ENCODE peak calls at places on chromosomes 2 and 18, in four cellular contexts. O is tibial nerve, I is stomach, X is breast epithelium. D is an unnamed sample.

GRCh38 chr2:25000503-25001328 is 29.0 kb upstream of the DNAJC27 start:
- DNase-seq in O (no peak), I (no peak), X (no peak), D (no peak)

GRCh38 chr2:130371723-130372054 is 15.8 kb downstream of the PTPN18 start:
- DNase-seq in O (no peak), I (no peak), X (no peak), D (no peak)

GRCh38 chr18:74489631-74490030 is 6.5 kb upstream of the CNDP2 start:
- DNase-seq in O (no peak), I (no peak), X (no peak), D (no peak)

GRCh38 chr18:76476665-76477561 is 18.1 kb downstream of the ZNF516 start:
- DNase-seq in O (no peak), I (no peak), X (no peak), D (no peak)

GRCh38 chr2:17194083-17194482 is 324.2 kb downstream of the RAD51AP2 start:
- DNase-seq in O (no peak), I (no peak), X (no peak), D (no peak)

GRCh38 chr2:214489702-214490101 is 78.8 kb downstream of the VWC2L start:
- DNase-seq in O (no peak), I (no peak), X (no peak), D (no peak)

GRCh38 chr2:12469053-12469625 is 247.6 kb upstream of the TRIB2 start:
- DNase-seq in O (no peak), I (no peak), X (no peak), D (no peak)

GRCh38 chr2:104406273-104406726 is 447.6 kb upstream of the POU3F3 start:
- DNase-seq in O (no peak), I (no peak), X (no peak), D (no peak)

GRCh38 chr2:211690736-211691135 is 847.9 kb downstream of the ERBB4 start:
- DNase-seq in O (no peak), I (no peak), X (no peak), D (no peak)

GRCh38 chr18:54416459-54416858 is 58.8 kb downstream of the C18orf54 start:
- DNase-seq in O (no peak), I (no peak), X (no peak), D (no peak)

GRCh38 chr2:134258684-134259408 is 5.0 kb downstream of the MGAT5 start:
- DNase-seq in O (no peak), I (no peak), X (no peak), D (no peak)

GRCh38 chr2:147689510-147689909 is 155.3 kb upstream of the ACVR2A start:
- DNase-seq in O (no peak), I (no peak), X (no peak), D (no peak)

GRCh38 chr2:59276033-59276432 is 1034.9 kb upstream of the FANCL start:
- DNase-seq in O (no peak), I (no peak), X (no peak), D (no peak)

GRCh38 chr2:121254748-121255147 is 30.3 kb downstream of the TFCP2L1 start:
- DNase-seq in O (no peak), I (no peak), X (no peak), D (no peak)

GRCh38 chr2:30445266-30445821 is 1.7 kb upstream of the LCLAT1 start:
- DNase-seq in O (no peak), I (no peak), X (no peak), D (peak)
- TF ChIP-seq POLR2A in O (no peak), I (no peak), X (no peak), D (no peak)

DNA sequence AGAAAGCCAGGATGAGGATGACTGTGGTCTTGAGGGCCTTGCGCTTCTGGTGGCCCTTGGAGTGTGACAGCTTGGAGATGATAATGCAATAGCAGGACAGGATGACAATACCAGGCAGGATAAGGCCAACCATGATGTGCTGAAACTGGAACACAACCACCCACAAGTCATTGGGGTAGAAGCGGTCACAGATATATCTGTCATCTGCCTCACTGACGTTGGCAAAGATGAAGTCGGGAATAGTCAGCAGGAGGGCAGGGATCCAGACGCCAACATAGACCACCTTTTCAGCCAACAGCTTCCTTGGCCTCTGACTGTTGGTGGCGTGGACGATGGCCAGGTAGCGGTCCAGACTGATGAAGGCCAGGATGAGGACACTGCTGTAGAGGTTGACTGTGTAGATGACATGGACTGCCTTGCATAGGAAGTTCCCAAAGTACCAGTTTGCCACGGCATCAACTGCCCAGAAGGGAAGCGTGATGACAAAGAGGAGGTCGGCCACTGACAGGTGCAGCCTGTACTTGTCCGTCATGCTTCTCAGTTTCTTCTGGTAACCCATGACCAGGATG is 2.7 kb downstream of the CXCR4 start:
- DNase-seq in O (no peak), I (no peak), X (no peak), D (no peak)
- TF ChIP-seq POLR2A in O (no peak), I (no peak), X (no peak), D (no peak)

GRCh38 chr2:197310271-197310939 is at the start of gene ANKRD44:
- DNase-seq in O (peak), I (peak), X (peak), D (peak)
- TF ChIP-seq POLR2A in O (peak), I (no peak), X (no peak), D (peak)

GRCh38 chr2:15562354-15563031 is 1.4 kb upstream of the NBAS start:
- DNase-seq in O (no peak), I (no peak), X (no peak), D (no peak)

GRCh38 chr2:15560404-15560987 is 638 bp downstream of the NBAS start:
- DNase-seq in O (no peak), I (no peak), X (no peak), D (peak)

GRCh38 chr2:15561574-15562344 is 625 bp upstream of the NBAS start:
- DNase-seq in O (peak), I (no peak), X (no peak), D (peak)

GRCh38 chr2:15559800-15560403 is 1.2 kb downstream of the NBAS start:
- DNase-seq in O (no peak), I (no peak), X (no peak), D (no peak)

DNA sequence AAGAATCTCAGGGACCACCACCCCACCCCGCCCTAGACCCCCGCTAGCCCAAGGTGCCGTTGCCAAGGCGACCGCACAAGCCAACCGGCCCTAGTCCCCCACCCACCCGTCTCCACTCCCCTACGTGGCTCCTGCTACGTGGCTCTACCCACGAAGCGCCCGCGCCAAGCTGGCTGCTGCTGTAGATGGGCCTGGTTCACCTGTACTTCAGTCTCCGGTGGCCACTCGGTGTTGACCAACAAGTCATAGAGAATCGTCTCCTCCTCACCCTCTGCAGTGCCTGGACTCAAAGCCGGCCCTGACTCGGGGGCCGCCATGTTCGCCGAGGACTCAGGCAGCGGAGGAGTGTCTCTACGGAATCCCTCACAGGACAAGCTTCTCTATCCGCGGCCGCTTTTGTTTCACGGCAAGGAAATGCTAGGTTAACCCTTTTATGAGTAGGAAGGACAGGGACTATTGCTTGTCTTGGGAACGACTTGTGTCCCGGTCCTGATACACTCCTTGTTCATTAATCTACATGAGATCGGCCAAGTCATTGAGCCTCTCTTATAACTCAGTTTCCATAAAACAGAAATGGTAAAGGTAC is at the start of gene NBAS:
- DNase-seq in O (peak), I (peak), X (peak), D (peak)
- TF ChIP-seq POLR2A in O (peak), I (no peak), X (no peak), D (no peak)

GRCh38 chr2:75522543-75523312 is 38.0 kb downstream of the EVA1A start:
- DNase-seq in O (no peak), I (no peak), X (no peak), D (no peak)

GRCh38 chr2:75519843-75520242 is 40.9 kb downstream of the EVA1A start:
- DNase-seq in O (no peak), I (no peak), X (no peak), D (no peak)

GRCh38 chr2:75523313-75524275 is 37.1 kb downstream of the EVA1A start:
- DNase-seq in O (no peak), I (no peak), X (no peak), D (no peak)

GRCh38 chr2:75518638-75519465 is 41.9 kb downstream of the EVA1A start:
- DNase-seq in O (no peak), I (no peak), X (no peak), D (no peak)

GRCh38 chr2:75521225-75521872 is 39.4 kb downstream of the EVA1A start:
- DNase-seq in O (no peak), I (no peak), X (no peak), D (no peak)
- TF ChIP-seq POLR2A in O (no peak), I (no peak), X (no peak), D (no peak)

DNA sequence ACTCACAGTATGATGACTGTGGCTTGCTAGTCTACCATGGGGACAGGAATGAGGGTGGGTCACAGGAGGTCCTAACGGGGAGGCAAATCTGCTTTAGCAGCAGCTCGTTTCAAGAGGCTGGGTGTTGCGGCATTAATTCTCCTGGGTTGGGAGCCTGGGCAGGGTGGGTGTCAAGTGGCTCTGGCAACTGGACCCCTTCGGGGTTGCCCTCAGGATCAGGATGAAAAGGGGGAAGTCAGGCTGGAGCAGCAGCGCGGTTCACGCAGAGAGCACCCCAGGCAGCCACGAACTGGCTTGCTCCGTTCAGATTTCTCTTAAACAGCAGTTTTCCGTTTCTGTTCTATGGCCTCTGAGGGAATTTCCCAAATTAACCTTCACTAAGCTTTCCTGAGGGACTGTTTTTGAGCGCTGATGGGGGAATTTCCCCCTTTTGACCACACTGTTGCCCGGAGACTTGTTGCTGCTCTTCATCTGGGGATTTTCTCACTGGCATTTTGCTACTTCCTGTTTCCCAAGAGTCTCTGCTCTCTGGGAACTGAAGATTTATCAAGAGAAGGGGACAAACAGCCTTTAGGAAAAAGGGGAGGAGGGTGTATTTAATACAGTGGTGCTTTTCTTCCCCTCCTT is 59.9 kb upstream of the PELI1 start:
- DNase-seq in O (no peak), I (no peak), X (no peak), D (no peak)
- TF ChIP-seq POLR2A in O (no peak), I (no peak), X (no peak), D (no peak)

GRCh38 chr2:30661173-30662107 is 145.8 kb downstream of the CAPN13 start:
- DNase-seq in O (no peak), I (no peak), X (no peak), D (no peak)
- TF ChIP-seq POLR2A in O (no peak), I (no peak), X (no peak), D (no peak)

DNA sequence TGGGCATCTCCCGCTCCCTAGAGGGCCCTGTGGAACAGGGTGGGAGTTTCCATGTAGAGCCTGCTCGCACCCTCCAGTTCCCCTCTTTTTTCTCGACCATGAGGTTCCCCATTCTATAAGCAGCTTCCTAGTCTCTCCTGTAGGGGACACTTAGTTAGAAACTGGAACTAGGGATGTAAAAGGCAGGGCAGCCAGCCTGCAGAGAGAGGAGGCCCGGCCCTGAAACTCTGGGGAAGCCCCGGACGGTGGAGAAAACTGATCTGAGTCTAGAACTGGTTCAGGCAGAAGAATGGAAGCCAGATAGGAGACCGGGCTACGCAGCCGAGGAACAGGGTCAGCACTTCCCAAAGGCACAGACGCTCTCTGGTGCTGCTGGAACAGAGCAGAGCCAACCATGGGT is 51.6 kb upstream of the ATG16L1 start:
- DNase-seq in O (no peak), I (no peak), X (no peak), D (no peak)
- TF ChIP-seq POLR2A in O (no peak), I (no peak), X (no peak), D (no peak)

GRCh38 chr2:127647242-127648190 is 1.6 kb downstream of the GPR17 start:
- DNase-seq in O (no peak), I (no peak), X (no peak), D (no peak)
- TF ChIP-seq POLR2A in O (peak), I (no peak), X (no peak), D (no peak)